ENCODE peak calls at places on chromosomes 12 and 14, in five cellular contexts. N, C, L, X and A are unnamed samples.

GRCh38 chr12:112559784-112560183 is 141.0 kb downstream of the PTPN11 start:
- DNase-seq in N (no peak), C (no peak), L (no peak), X (no peak), A (no peak)

GRCh38 chr14:61875483-61875882 is 113.3 kb downstream of the SNAPC1 start:
- DNase-seq in N (no peak), C (no peak), L (no peak), X (no peak), A (no peak)

GRCh38 chr14:95891742-95892141 is 15.1 kb downstream of the TUNAR start:
- DNase-seq in N (peak), C (no peak), L (no peak), X (peak), A (peak)

GRCh38 chr12:118136559-118137003 is 657 bp downstream of the PEBP1 start:
- DNase-seq in N (peak), C (peak), L (peak), X (peak), A (peak)

GRCh38 chr14:90060312-90060964 is 1.4 kb upstream of the KCNK13 start:
- DNase-seq in N (peak), C (peak), L (peak), X (peak), A (no peak)

GRCh38 chr12:107649615-107650014 is 36.0 kb upstream of the PWP1 start:
- DNase-seq in N (no peak), C (peak), L (no peak), X (no peak), A (no peak)

GRCh38 chr12:111773801-111774551 is 7.2 kb downstream of the ALDH2 start:
- DNase-seq in N (peak), C (peak), L (no peak), X (peak), A (peak)

GRCh38 chr12:30988086-30988485 is 61.5 kb downstream of the TSPAN11 start:
- DNase-seq in N (no peak), C (no peak), L (no peak), X (no peak), A (no peak)

GRCh38 chr12:47509398-47509851 is 196.4 kb downstream of the RPAP3 start:
- DNase-seq in N (peak), C (no peak), L (peak), X (no peak), A (peak)

GRCh38 chr14:104600141-104600643 is 4.4 kb downstream of the TMEM179 start:
- DNase-seq in N (no peak), C (no peak), L (no peak), X (no peak), A (no peak)

GRCh38 chr14:89750909-89751502 is 203.5 kb downstream of the EFCAB11 start:
- DNase-seq in N (no peak), C (no peak), L (no peak), X (no peak), A (no peak)

GRCh38 chr14:32472512-32473472 is 143.7 kb downstream of the AKAP6 start:
- DNase-seq in N (peak), C (peak), L (peak), X (peak), A (peak)

GRCh38 chr14:54343276-54344121 is 53.3 kb upstream of the CDKN3 start:
- DNase-seq in N (no peak), C (peak), L (no peak), X (peak), A (no peak)

GRCh38 chr14:50343424-50343823 is 31.3 kb downstream of the DMAC2L start:
- DNase-seq in N (peak), C (no peak), L (no peak), X (no peak), A (no peak)

GRCh38 chr12:42450248-42450647 is 124.3 kb downstream of the PPHLN1 start:
- DNase-seq in N (peak), C (no peak), L (no peak), X (no peak), A (no peak)

GRCh38 chr12:64674367-64674922 is 64.2 kb downstream of the RASSF3 start:
- DNase-seq in N (no peak), C (no peak), L (no peak), X (no peak), A (no peak)

GRCh38 chr12:53481957-53482586 is 17.2 kb downstream of the MAP3K12 start:
- DNase-seq in N (no peak), C (no peak), L (no peak), X (no peak), A (no peak)

GRCh38 chr12:45989857-45990467 is 412 bp downstream of the SCAF11 start:
- DNase-seq in N (peak), C (peak), L (peak), X (peak), A (no peak)

GRCh38 chr12:131333621-131334440 is 377.1 kb upstream of the SFSWAP start:
- DNase-seq in N (no peak), C (no peak), L (no peak), X (no peak), A (no peak)

GRCh38 chr12:93152617-93153016 is 223.5 kb upstream of the EEA1 start:
- DNase-seq in N (no peak), C (no peak), L (no peak), X (no peak), A (no peak)

GRCh38 chr14:73634333-73634833 is 10.4 kb upstream of the DNAL1 start:
- DNase-seq in N (peak), C (no peak), L (no peak), X (no peak), A (no peak)

GRCh38 chr14:59032821-59033220 is 155.6 kb upstream of the DAAM1 start:
- DNase-seq in N (no peak), C (no peak), L (peak), X (no peak), A (no peak)

GRCh38 chr12:96359328-96359727 is 40.9 kb downstream of the CDK17 start:
- DNase-seq in N (no peak), C (no peak), L (no peak), X (no peak), A (no peak)

GRCh38 chr14:65373671-65374039 is 38.9 kb upstream of the FUT8 start:
- DNase-seq in N (no peak), C (no peak), L (no peak), X (peak), A (no peak)

GRCh38 chr14:31206536-31207286 is 882 bp downstream of the HECTD1 start:
- DNase-seq in N (peak), C (peak), L (peak), X (peak), A (no peak)